ENCODE peak calls at places on chromosomes 2 and 18, in ten cellular contexts. S is T47D; M is LoVo; O is CD8-positive, alpha-beta memory T cell; D is body of pancreas; C is epithelial cell of esophagus; B is T-cell; E is NCI-H748 treated with DMSO at 0.1 percent for 48 hours; G is HFF-Myc; J is lower leg skin. V is an unnamed sample.
A peak's percentile ranks its signal among the peaks of the same experiment; 100 is the strongest.

GRCh38 chr2:120180066-120180465 is 43.1 kb downstream of the TMEM185B start:
- DNase-seq in B (no peak), D (no peak), S (no peak), M (no peak), J (no peak), G (no peak), O (no peak), C (no peak), E (no peak), V (no peak)

GRCh38 chr2:159683804-159684203 is 28.5 kb upstream of the MARCHF7 start:
- DNase-seq in O (no peak), C (no peak), J (no peak), M (no peak), G (no peak), E (no peak), B (no peak), D (no peak), S (no peak), V (no peak)

GRCh38 chr18:41665210-41665609 is 289.8 kb upstream of the PIK3C3 start:
- DNase-seq in J (no peak), D (no peak), B (no peak), G (no peak), E (no peak), O (no peak), S (no peak), M (no peak), C (no peak), V (no peak)

GRCh38 chr2:239035997-239036731 is 188.3 kb downstream of the TWIST2 start:
- DNase-seq in S (no peak), G (no peak), B (no peak), J (no peak), O (no peak), C (no peak), D (no peak), M (no peak), E (no peak), V (no peak)

GRCh38 chr2:120204022-120204405 is 19.2 kb downstream of the TMEM185B start:
- DNase-seq in G (no peak), C (no peak), J (no peak), O (no peak), S (no peak), M (no peak), B (no peak), E (no peak), D (no peak), V (no peak)

GRCh38 chr2:176652300-176653182 is 383.3 kb downstream of the MTX2 start:
- DNase-seq in M (peak; percentile 75), G (peak; percentile 30), C (peak; percentile 63), E (peak; percentile 93), S (peak; percentile 68), O (peak; percentile 21), B (no peak), J (no peak), D (peak; percentile 10), V (no peak)

GRCh38 chr2:96602330-96602823 is 35.7 kb downstream of the KANSL3 start:
- DNase-seq in E (no peak), M (no peak), S (peak; percentile 56), G (no peak), O (no peak), C (peak; percentile 29), B (no peak), D (peak; percentile 77), J (no peak), V (no peak)

GRCh38 chr2:235064980-235065379 is 113.2 kb downstream of the SH3BP4 start:
- DNase-seq in S (no peak), C (no peak), G (no peak), O (no peak), M (no peak), J (peak; percentile 28), D (no peak), B (no peak), E (no peak), V (no peak)

GRCh38 chr18:50454379-50455005 is 79.6 kb downstream of the SKA1 start:
- DNase-seq in E (no peak), M (no peak), S (no peak), C (peak; percentile 96), B (no peak), J (no peak), D (no peak), O (no peak), G (no peak), V (no peak)

GRCh38 chr2:57696016-57696415 is 350.6 kb upstream of the VRK2 start:
- DNase-seq in B (no peak), D (no peak), S (peak; percentile 5), M (peak; percentile 8), J (no peak), E (no peak), O (no peak), C (peak; percentile 75), G (no peak), V (no peak)

GRCh38 chr2:233208382-233209116 is 42.9 kb upstream of the ATG16L1 start:
- DNase-seq in B (no peak), E (no peak), C (no peak), D (no peak), J (no peak), G (no peak), M (peak; percentile 49), O (no peak), S (no peak), V (no peak)

GRCh38 chr2:774436-774835 is 97.2 kb upstream of the TMEM18 start:
- DNase-seq in D (no peak), G (no peak), C (no peak), J (no peak), O (no peak), B (no peak), E (no peak), M (no peak), S (no peak), V (no peak)

GRCh38 chr2:147451902-147452515 is 392.8 kb upstream of the ACVR2A start:
- DNase-seq in S (no peak), G (no peak), M (no peak), B (no peak), C (peak; percentile 6), J (no peak), E (no peak), D (no peak), O (no peak), V (no peak)

GRCh38 chr18:45962461-45962860 is 4.7 kb downstream of the EPG5 start:
- DNase-seq in O (peak; percentile 45), C (peak; percentile 56), G (no peak), B (peak; percentile 8), J (no peak), S (no peak), M (no peak), E (no peak), D (peak; percentile 33), V (peak; percentile 83)

GRCh38 chr2:72108121-72108520 is 39.5 kb downstream of the CYP26B1 start:
- DNase-seq in B (no peak), O (no peak), M (no peak), J (no peak), S (no peak), C (peak; percentile 94), E (no peak), D (no peak), G (no peak), V (no peak)

GRCh38 chr2:161964070-161964645 is 109.9 kb downstream of the DPP4 start:
- DNase-seq in D (no peak), C (no peak), B (no peak), J (no peak), S (no peak), E (no peak), O (no peak), G (no peak), M (no peak), V (no peak)

GRCh38 chr2:216572582-216573578 is 60.3 kb upstream of the IGFBP2 start:
- DNase-seq in C (no peak), E (no peak), D (peak; percentile 84), S (no peak), G (no peak), M (no peak), B (no peak), J (peak; percentile 91), O (no peak), V (no peak)

GRCh38 chr2:108396845-108397244 is 19.1 kb downstream of the SULT1C4 start:
- DNase-seq in C (peak; percentile 38), D (no peak), M (no peak), B (no peak), S (peak; percentile 63), G (no peak), E (no peak), O (no peak), J (no peak), V (no peak)

GRCh38 chr2:67930156-67930555 is 132.6 kb downstream of the C1D start:
- DNase-seq in D (no peak), S (no peak), C (no peak), O (no peak), E (no peak), G (no peak), M (no peak), B (no peak), J (no peak), V (no peak)

GRCh38 chr18:13703899-13704298 is 22.5 kb downstream of the FAM210A start:
- DNase-seq in B (no peak), C (no peak), S (peak; percentile 10), E (no peak), M (no peak), O (no peak), D (no peak), G (no peak), J (no peak), V (no peak)

V was measured in HS-27A.